ENCODE peak calls at places on chromosomes 11 and 22, in ten cellular contexts. One of them, this sample, is unnamed.

GRCh38 chr11:131370090-131370751 is at the start of gene NTM:
- DNase-seq in LoVo: no peak
- DNase-seq in GDM1: no peak
- DNase-seq in right atrium auricular region: peak; percentile 62
- DNase-seq in nephron progenitor cell: peak; percentile 27
- DNase-seq in RKO: no peak
- DNase-seq in activated CD4-positive, alpha-beta T cell treated with anti-CD3 and anti-CD28 coated beads, Interleukin-2, amount 50 U/mL, for 24 hours: no peak
- DNase-seq in uterus: no peak
- DNase-seq in adipocyte: peak; percentile 40
- DNase-seq in fibroblast of pulmonary artery: peak; percentile 8
- DNase-seq in this sample: no peak

GRCh38 chr22:48633996-48634836 is 1193.5 kb downstream of the BRD1 start:
- DNase-seq in LoVo: no peak
- DNase-seq in GDM1: no peak
- DNase-seq in right atrium auricular region: no peak
- DNase-seq in nephron progenitor cell: no peak
- DNase-seq in RKO: no peak
- DNase-seq in activated CD4-positive, alpha-beta T cell treated with anti-CD3 and anti-CD28 coated beads, Interleukin-2, amount 50 U/mL, for 24 hours: no peak
- DNase-seq in uterus: no peak
- DNase-seq in adipocyte: no peak
- DNase-seq in fibroblast of pulmonary artery: no peak
- DNase-seq in this sample: no peak

GRCh38 chr22:36197601-36198146 is 3.9 kb downstream of the APOL4 start:
- DNase-seq in LoVo: no peak
- DNase-seq in GDM1: no peak
- DNase-seq in right atrium auricular region: no peak
- DNase-seq in nephron progenitor cell: no peak
- DNase-seq in RKO: no peak
- DNase-seq in activated CD4-positive, alpha-beta T cell treated with anti-CD3 and anti-CD28 coated beads, Interleukin-2, amount 50 U/mL, for 24 hours: no peak
- DNase-seq in uterus: peak; percentile 39
- DNase-seq in adipocyte: no peak
- DNase-seq in fibroblast of pulmonary artery: no peak
- DNase-seq in this sample: no peak

GRCh38 chr11:78339483-78339882 is 78.1 kb downstream of the GAB2 start:
- DNase-seq in LoVo: no peak
- DNase-seq in GDM1: no peak
- DNase-seq in right atrium auricular region: no peak
- DNase-seq in nephron progenitor cell: no peak
- DNase-seq in RKO: no peak
- DNase-seq in activated CD4-positive, alpha-beta T cell treated with anti-CD3 and anti-CD28 coated beads, Interleukin-2, amount 50 U/mL, for 24 hours: no peak
- DNase-seq in uterus: no peak
- DNase-seq in adipocyte: no peak
- DNase-seq in fibroblast of pulmonary artery: no peak
- DNase-seq in this sample: no peak

GRCh38 chr22:19867617-19868016 is 12.9 kb upstream of the GNB1L start:
- DNase-seq in LoVo: no peak
- DNase-seq in GDM1: no peak
- DNase-seq in right atrium auricular region: no peak
- DNase-seq in nephron progenitor cell: no peak
- DNase-seq in RKO: no peak
- DNase-seq in activated CD4-positive, alpha-beta T cell treated with anti-CD3 and anti-CD28 coated beads, Interleukin-2, amount 50 U/mL, for 24 hours: no peak
- DNase-seq in uterus: no peak
- DNase-seq in adipocyte: no peak
- DNase-seq in fibroblast of pulmonary artery: no peak
- DNase-seq in this sample: no peak

GRCh38 chr22:30691204-30691603 is 3.5 kb upstream of the OSBP2 start:
- DNase-seq in LoVo: no peak
- DNase-seq in GDM1: no peak
- DNase-seq in right atrium auricular region: no peak
- DNase-seq in nephron progenitor cell: no peak
- DNase-seq in RKO: peak; percentile 22
- DNase-seq in activated CD4-positive, alpha-beta T cell treated with anti-CD3 and anti-CD28 coated beads, Interleukin-2, amount 50 U/mL, for 24 hours: no peak
- DNase-seq in uterus: no peak
- DNase-seq in adipocyte: no peak
- DNase-seq in fibroblast of pulmonary artery: no peak
- DNase-seq in this sample: no peak

GRCh38 chr11:70547821-70548670 is 149.7 kb downstream of the CTTN start:
- DNase-seq in LoVo: no peak
- DNase-seq in GDM1: no peak
- DNase-seq in right atrium auricular region: no peak
- DNase-seq in nephron progenitor cell: no peak
- DNase-seq in RKO: no peak
- DNase-seq in activated CD4-positive, alpha-beta T cell treated with anti-CD3 and anti-CD28 coated beads, Interleukin-2, amount 50 U/mL, for 24 hours: no peak
- DNase-seq in uterus: no peak
- DNase-seq in adipocyte: no peak
- DNase-seq in fibroblast of pulmonary artery: no peak
- DNase-seq in this sample: no peak

GRCh38 chr11:134978388-134979088 is 566.5 kb upstream of the B3GAT1 start:
- DNase-seq in LoVo: no peak
- DNase-seq in GDM1: no peak
- DNase-seq in right atrium auricular region: no peak
- DNase-seq in nephron progenitor cell: no peak
- DNase-seq in RKO: no peak
- DNase-seq in activated CD4-positive, alpha-beta T cell treated with anti-CD3 and anti-CD28 coated beads, Interleukin-2, amount 50 U/mL, for 24 hours: no peak
- DNase-seq in uterus: no peak
- DNase-seq in adipocyte: no peak
- DNase-seq in fibroblast of pulmonary artery: no peak
- DNase-seq in this sample: no peak

GRCh38 chr11:121048464-121049233 is 24.7 kb downstream of the TBCEL start:
- DNase-seq in LoVo: no peak
- DNase-seq in GDM1: no peak
- DNase-seq in right atrium auricular region: no peak
- DNase-seq in nephron progenitor cell: no peak
- DNase-seq in RKO: peak; percentile 23
- DNase-seq in activated CD4-positive, alpha-beta T cell treated with anti-CD3 and anti-CD28 coated beads, Interleukin-2, amount 50 U/mL, for 24 hours: no peak
- DNase-seq in uterus: no peak
- DNase-seq in adipocyte: no peak
- DNase-seq in fibroblast of pulmonary artery: no peak
- DNase-seq in this sample: no peak

GRCh38 chr11:118818130-118818529 is 27.2 kb upstream of the DDX6 start:
- DNase-seq in LoVo: no peak
- DNase-seq in GDM1: no peak
- DNase-seq in right atrium auricular region: no peak
- DNase-seq in nephron progenitor cell: no peak
- DNase-seq in RKO: no peak
- DNase-seq in activated CD4-positive, alpha-beta T cell treated with anti-CD3 and anti-CD28 coated beads, Interleukin-2, amount 50 U/mL, for 24 hours: no peak
- DNase-seq in uterus: no peak
- DNase-seq in adipocyte: no peak
- DNase-seq in fibroblast of pulmonary artery: no peak
- DNase-seq in this sample: no peak

GRCh38 chr11:22347857-22348496 is 9.8 kb downstream of the SLC17A6 start:
- DNase-seq in LoVo: no peak
- DNase-seq in GDM1: no peak
- DNase-seq in right atrium auricular region: no peak
- DNase-seq in nephron progenitor cell: no peak
- DNase-seq in RKO: no peak
- DNase-seq in activated CD4-positive, alpha-beta T cell treated with anti-CD3 and anti-CD28 coated beads, Interleukin-2, amount 50 U/mL, for 24 hours: no peak
- DNase-seq in uterus: no peak
- DNase-seq in adipocyte: no peak
- DNase-seq in fibroblast of pulmonary artery: no peak
- DNase-seq in this sample: no peak

This sample was measured in Panc1.